ENCODE peak calls at places on chromosomes 1 and 21, in five cellular contexts. S is GM12892, C is SK-N-SH, W is upper lobe of left lung, Q is GM23338. H is an unnamed sample.

GRCh38 chr1:226104671-226105121 is 42.2 kb downstream of the H3-3A start:
- DNase-seq in Q (no peak), C (no peak), W (no peak), S (no peak), H (no peak)

GRCh38 chr1:21570885-21571284 is 61.7 kb downstream of the ALPL start:
- DNase-seq in W (no peak), C (no peak), Q (no peak), S (no peak), H (no peak)

GRCh38 chr1:29836626-29837305 is 600.4 kb downstream of the PTPRU start:
- DNase-seq in S (no peak), W (no peak), Q (peak), C (no peak), H (no peak)

GRCh38 chr1:246569248-246570238 is 3.3 kb downstream of the CNST start:
- DNase-seq in C (no peak), W (no peak), S (no peak), Q (no peak), H (no peak)

GRCh38 chr1:152776361-152776760 is 1.4 kb downstream of the LCE1F start:
- DNase-seq in S (no peak), Q (no peak), W (peak), C (no peak), H (no peak)

GRCh38 chr1:107162745-107163144 is 21.9 kb downstream of the NTNG1 start:
- DNase-seq in C (no peak), Q (no peak), S (no peak), W (no peak), H (no peak)

GRCh38 chr21:41504030-41504429 is 3.9 kb downstream of the TMPRSS2 start:
- DNase-seq in Q (no peak), C (no peak), S (no peak), W (no peak), H (no peak)

GRCh38 chr1:40385437-40386310 is 12.1 kb downstream of the SMAP2 start:
- DNase-seq in S (no peak), C (no peak), W (no peak), Q (no peak), H (peak)

GRCh38 chr1:12065872-12066271 is 2.8 kb downstream of the TNFRSF8 start:
- DNase-seq in C (no peak), Q (no peak), S (no peak), W (no peak), H (no peak)

GRCh38 chr1:184792450-184792969 is 37.9 kb upstream of the EDEM3 start:
- DNase-seq in S (no peak), Q (no peak), W (no peak), C (no peak), H (peak)

GRCh38 chr1:100543640-100544039 is 5.7 kb downstream of the GPR88 start:
- DNase-seq in S (no peak), Q (peak), C (no peak), W (no peak), H (no peak)

GRCh38 chr21:46493828-46494227 is 35.1 kb downstream of the DIP2A start:
- DNase-seq in S (no peak), Q (no peak), W (no peak), C (no peak), H (no peak)

GRCh38 chr21:41766883-41767605 is at the start of gene RIPK4:
- DNase-seq in S (no peak), W (peak), Q (peak), C (peak), H (no peak)

GRCh38 chr1:80099713-80100112 is 1093.2 kb upstream of the ADGRL4 start:
- DNase-seq in C (no peak), S (no peak), W (no peak), Q (no peak), H (no peak)

GRCh38 chr1:30284728-30285460 is 438.5 kb downstream of the MATN1 start:
- DNase-seq in Q (no peak), W (no peak), S (no peak), C (no peak), H (no peak)

GRCh38 chr1:100391675-100392074 is 39.4 kb downstream of the CDC14A start:
- DNase-seq in S (no peak), W (no peak), Q (no peak), C (no peak), H (no peak)

GRCh38 chr21:42737969-42738590 is 84.7 kb downstream of the PDE9A start:
- DNase-seq in W (peak), S (no peak), C (no peak), Q (no peak), H (peak)

GRCh38 chr1:34928865-34929496 is 469 bp downstream of the DLGAP3 start:
- DNase-seq in Q (peak), W (peak), C (peak), S (no peak), H (no peak)

GRCh38 chr1:101748077-101748476 is 248.6 kb downstream of the OLFM3 start:
- DNase-seq in W (no peak), Q (no peak), S (no peak), C (peak), H (no peak)

GRCh38 chr1:53061859-53062714 is at the start of gene PODN:
- DNase-seq in W (peak), S (no peak), Q (peak), C (peak), H (no peak)

GRCh38 chr1:170967042-170967910 is 31.9 kb downstream of the MROH9 start:
- DNase-seq in S (no peak), C (peak), Q (peak), W (no peak), H (no peak)

GRCh38 chr1:115288799-115289198 is 49.2 kb downstream of the NGF start:
- DNase-seq in W (no peak), Q (no peak), C (no peak), S (no peak), H (no peak)

GRCh38 chr1:169483500-169483966 is 2.2 kb downstream of the SLC19A2 start:
- DNase-seq in Q (no peak), S (no peak), C (no peak), W (no peak), H (no peak)

GRCh38 chr1:235327559-235328270 is at the start of gene ARID4B:
- DNase-seq in C (peak), W (peak), S (peak), Q (no peak), H (no peak)

GRCh38 chr1:60709426-60709825 is 372.9 kb upstream of the NFIA start:
- DNase-seq in Q (no peak), S (no peak), C (no peak), W (no peak), H (no peak)

GRCh38 chr21:31665397-31665796 is 5.9 kb downstream of the SOD1 start:
- DNase-seq in C (no peak), S (no peak), Q (no peak), W (no peak), H (no peak)

GRCh38 chr21:33258475-33258874 is 7.7 kb upstream of the IL10RB start:
- DNase-seq in S (no peak), W (no peak), C (no peak), Q (no peak), H (no peak)

GRCh38 chr1:68140536-68140935 is 90.1 kb upstream of the DIRAS3 start:
- DNase-seq in W (no peak), Q (no peak), C (no peak), S (no peak), H (no peak)

DNA sequence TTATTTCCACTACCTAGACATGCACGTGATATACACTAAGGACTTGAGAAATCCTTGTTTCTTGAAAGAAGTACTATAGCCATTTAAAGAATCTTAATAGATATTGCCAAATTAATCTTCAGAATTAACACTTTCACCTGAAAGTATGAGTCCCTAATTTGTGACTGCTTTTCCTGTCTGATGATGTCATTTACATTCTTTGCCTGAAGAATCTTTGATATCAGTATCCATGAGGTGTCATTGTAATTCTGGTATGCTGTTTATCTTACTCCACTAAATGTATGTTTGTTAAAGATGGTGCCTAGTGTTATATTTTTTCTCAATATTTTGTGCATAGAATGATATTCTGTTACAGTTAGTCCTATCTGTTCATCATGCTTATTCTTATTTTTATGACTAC is 48.5 kb upstream of the RC3H1 start:
- DNase-seq in C (no peak), W (no peak), S (no peak), Q (no peak), H (no peak)
- TF ChIP-seq POLR2AphosphoS5 in C (no peak), W (no peak), S (no peak), Q (no peak), H (no peak)

GRCh38 chr21:15592271-15592860 is 137.4 kb upstream of the USP25 start:
- DNase-seq in W (no peak), S (no peak), C (peak), Q (peak), H (no peak)

DNA sequence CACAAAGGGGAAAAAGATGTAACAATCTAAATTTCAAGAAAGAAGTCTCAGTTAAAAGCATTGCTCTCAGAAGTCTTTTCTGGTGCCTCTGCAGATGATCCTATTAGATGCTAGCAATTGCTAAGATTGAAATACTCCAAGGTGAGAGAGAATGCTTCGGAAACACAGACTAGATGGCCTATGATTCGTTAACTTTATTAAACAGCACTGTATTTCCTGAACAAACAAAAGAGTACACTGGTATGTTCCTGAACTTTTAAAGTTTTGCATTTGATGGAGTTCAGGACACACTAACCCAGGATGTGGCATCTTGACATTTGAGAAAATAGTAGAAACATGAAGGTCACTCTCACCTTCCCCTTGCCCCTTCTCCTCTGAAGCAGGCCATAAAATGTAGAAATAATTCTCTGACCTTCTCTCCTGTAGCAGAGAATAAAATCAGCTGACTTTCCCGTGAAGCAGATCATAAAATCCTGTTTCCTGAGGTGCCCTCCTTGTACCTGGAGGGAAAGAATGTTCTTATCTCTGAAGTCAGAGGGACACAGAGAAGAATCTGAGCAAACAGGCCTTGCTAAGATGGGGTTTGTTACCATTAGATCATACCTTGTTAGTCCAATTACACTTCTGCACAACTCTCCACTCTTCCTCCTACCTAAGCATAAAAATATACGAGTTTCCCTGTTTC is 142.9 kb upstream of the USP25 start:
- DNase-seq in W (no peak), C (no peak), S (no peak), Q (no peak), H (no peak)
- TF ChIP-seq POLR2AphosphoS5 in W (no peak), C (no peak), S (no peak), Q (no peak), H (no peak)

GRCh38 chr1:23964235-23964668 is 4.6 kb downstream of the PNRC2 start:
- DNase-seq in C (no peak), Q (no peak), W (no peak), S (no peak), H (no peak)
- TF ChIP-seq POLR2AphosphoS5 in C (no peak), Q (no peak), W (no peak), S (peak), H (peak)

GRCh38 chr1:151340870-151341754 is 5.9 kb downstream of the RFX5 start:
- DNase-seq in W (no peak), Q (peak), S (no peak), C (peak), H (peak)

GRCh38 chr1:151346082-151346768 is 827 bp downstream of the RFX5 start:
- DNase-seq in Q (peak), W (no peak), C (no peak), S (no peak), H (no peak)

GRCh38 chr1:151343587-151343986 is 3.5 kb downstream of the RFX5 start:
- DNase-seq in W (no peak), C (no peak), S (no peak), Q (no peak), H (no peak)

GRCh38 chr1:151342562-151342961 is 4.5 kb downstream of the RFX5 start:
- DNase-seq in W (no peak), S (no peak), C (no peak), Q (no peak), H (no peak)

DNA sequence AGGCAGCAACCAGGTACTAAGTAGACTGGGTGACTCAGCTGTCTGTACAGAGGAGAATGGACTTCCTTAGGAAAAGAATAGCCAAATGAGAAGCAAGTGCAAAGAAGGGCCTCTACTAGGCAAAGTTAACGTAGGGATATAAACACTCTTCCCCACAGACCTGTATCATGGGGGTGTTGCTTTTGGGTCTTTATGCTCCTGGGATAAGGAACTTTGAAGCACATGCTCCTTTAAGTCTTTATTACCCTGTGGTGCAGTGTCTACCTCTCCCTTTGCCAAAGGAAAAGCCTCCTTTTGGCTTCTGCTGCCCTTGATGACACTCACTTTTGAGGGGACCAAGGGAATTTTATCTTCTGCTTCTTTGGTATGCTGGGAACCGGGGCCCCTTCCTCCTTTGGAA is 5.0 kb downstream of the RFX5 start:
- DNase-seq in C (no peak), S (no peak), Q (no peak), W (no peak), H (no peak)
- TF ChIP-seq POLR2AphosphoS5 in C (no peak), S (no peak), Q (no peak), W (no peak), H (no peak)

DNA sequence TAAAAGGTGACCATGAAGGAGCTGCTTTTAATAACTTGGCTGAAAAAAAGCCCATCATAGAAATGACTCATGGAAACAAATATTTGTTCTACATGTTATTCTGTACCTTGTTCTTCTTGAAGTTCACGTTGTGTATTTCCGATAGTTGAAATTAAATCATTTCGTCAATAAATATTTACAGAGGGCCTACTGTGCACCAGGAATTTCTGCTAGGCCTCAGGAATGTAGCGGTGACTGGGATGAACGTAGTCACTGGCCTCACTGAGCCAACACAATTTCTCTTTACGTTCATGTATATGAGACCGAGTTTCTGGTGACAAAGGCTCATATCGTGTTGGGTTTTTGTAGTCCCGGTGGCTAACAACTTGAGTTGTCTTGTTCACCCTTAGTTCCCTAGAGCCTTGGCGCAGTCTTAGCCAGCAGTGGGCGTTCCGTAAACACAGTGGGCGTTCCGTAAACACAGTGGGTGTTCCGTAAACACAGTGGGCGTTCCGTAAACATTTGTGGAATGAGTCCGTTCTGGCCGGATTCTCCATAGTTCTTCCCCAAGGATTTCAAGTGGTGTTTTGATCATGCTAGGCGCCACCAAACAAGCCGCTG is 53.2 kb upstream of the VAMP3 start:
- DNase-seq in S (no peak), W (no peak), C (no peak), Q (peak), H (no peak)
- TF ChIP-seq POLR2AphosphoS5 in S (no peak), W (no peak), C (no peak), Q (no peak), H (no peak)

DNA sequence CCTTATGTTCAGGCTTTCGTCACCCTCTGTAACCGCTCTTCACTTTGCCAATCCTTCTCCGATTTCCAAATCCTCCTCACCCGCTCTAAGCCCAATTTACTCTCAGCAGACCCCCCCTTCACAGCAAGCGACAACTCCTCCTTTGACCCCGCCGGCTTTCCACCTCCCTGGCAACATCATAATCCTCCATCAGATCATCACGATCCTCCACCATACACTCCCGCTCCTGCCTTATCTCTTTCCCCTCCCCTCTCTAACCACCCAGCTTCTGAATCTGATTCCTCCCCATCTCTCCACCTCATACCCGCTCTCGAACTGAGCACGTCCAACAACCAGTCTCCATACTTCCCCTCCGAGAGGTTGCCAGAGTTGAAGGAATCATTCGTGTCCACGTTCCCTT is 7.5 kb upstream of the EVA1B start:
- DNase-seq in S (no peak), C (no peak), Q (no peak), W (no peak), H (no peak)
- TF ChIP-seq POLR2AphosphoS5 in S (no peak), C (no peak), Q (no peak), W (no peak), H (no peak)

GRCh38 chr1:19814681-19815503 is at the start of gene RNF186:
- DNase-seq in Q (no peak), W (peak), C (no peak), S (no peak), H (no peak)
- TF ChIP-seq POLR2AphosphoS5 in Q (no peak), W (no peak), C (no peak), S (no peak), H (no peak)

DNA sequence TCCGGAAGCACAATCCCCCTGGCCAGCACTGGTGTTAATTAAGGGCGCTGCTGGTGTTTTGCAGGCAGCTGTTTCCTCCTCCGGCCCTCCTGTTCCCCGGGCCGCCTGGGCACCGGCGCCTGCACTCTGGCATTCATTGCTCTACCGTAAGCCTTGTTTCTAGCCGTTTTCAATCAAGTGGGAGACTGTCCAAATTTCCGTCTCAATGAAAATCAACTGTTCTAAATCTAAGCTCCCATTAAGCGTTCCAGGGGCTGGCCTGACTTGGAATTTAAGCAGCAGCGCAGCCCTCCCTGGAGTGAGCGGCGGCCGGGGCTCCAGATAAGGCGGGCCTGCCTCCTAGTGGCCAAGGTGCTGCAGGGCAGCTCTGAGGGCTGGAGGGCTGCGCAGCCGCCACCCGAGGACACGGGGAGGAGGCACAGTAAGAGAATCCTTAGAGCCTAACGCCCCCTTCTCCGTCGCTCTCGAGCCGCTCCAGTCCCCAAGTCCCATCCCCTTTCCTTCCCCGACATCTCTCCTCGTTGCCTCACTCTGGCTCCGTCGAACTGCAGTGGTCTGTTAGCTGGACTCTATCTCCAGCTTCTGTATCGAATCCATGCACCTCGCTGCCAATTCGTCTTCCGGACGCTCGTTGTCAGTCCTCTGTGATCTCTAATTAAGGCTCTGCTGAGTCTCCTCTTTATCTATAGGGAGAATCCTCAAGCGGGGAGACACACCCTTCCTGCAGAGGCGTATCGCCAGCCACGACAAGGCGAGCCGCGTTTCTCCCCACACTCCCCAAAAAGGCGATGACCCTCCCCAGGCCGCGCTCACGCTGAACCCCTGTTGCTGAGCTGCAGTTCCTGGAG is 57.8 kb upstream of the LRRC8D start:
- DNase-seq in Q (peak), W (peak), C (peak), S (peak), H (peak)
- TF ChIP-seq POLR2AphosphoS5 in Q (no peak), W (peak), C (no peak), S (no peak), H (no peak)

GRCh38 chr1:23020731-23021130 is 1.5 kb downstream of the KDM1A start:
- DNase-seq in C (peak), Q (peak), S (no peak), W (no peak), H (no peak)
- TF ChIP-seq POLR2AphosphoS5 in C (no peak), Q (no peak), S (no peak), W (no peak), H (no peak)

GRCh38 chr1:154423303-154423987 is 18.3 kb downstream of the IL6R start:
- DNase-seq in Q (no peak), W (no peak), C (no peak), S (no peak), H (no peak)

GRCh38 chr1:154427173-154428139 is 22.3 kb downstream of the IL6R start:
- DNase-seq in C (no peak), S (no peak), W (no peak), Q (no peak), H (no peak)

GRCh38 chr1:154423988-154424326 is 18.8 kb downstream of the IL6R start:
- DNase-seq in S (no peak), W (no peak), C (no peak), Q (no peak), H (no peak)

GRCh38 chr1:154422521-154422920 is 17.4 kb downstream of the IL6R start:
- DNase-seq in Q (no peak), S (no peak), C (no peak), W (no peak), H (no peak)

DNA sequence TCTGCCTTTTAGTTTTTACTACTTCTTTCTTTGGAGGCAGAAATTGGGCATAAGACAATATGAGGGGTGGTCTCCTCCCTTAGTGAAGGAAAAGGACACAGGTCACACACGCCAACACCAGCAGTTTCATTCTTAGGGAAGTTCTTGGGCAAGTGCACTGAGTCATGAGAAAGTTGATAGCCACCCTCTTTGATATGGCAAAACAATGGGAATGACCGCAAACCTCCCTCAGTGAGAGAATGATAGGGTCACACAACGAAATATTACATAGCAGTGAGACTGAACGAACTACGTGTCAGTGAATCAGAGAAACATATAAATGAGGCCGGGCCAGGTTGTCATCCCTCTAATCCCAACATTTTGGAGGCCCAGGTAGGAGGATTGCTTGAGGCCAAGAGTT is 20.0 kb downstream of the IL6R start:
- DNase-seq in Q (no peak), C (no peak), W (no peak), S (no peak), H (no peak)
- TF ChIP-seq POLR2AphosphoS5 in Q (no peak), C (no peak), W (no peak), S (no peak), H (no peak)

H was measured in HL-60.